ENCODE peak calls at places on chromosome 14, in four cellular contexts. One of them, this sample, is unnamed.
A peak's percentile ranks its signal among the peaks of the same experiment; 100 is the strongest.

GRCh38 chr14:91380610-91381371 is 36.8 kb downstream of the CCDC88C start:
- DNase-seq in DND-41: peak; percentile 47
- DNase-seq in left ventricle myocardium inferior: peak; percentile 36
- DNase-seq in hepatocyte: peak; percentile 36
- DNase-seq in this sample: peak; percentile 44

GRCh38 chr14:69464829-69465228 is 19.7 kb upstream of the PLEKHD1 start:
- DNase-seq in DND-41: no peak
- DNase-seq in left ventricle myocardium inferior: no peak
- DNase-seq in hepatocyte: no peak
- DNase-seq in this sample: no peak

GRCh38 chr14:102939329-102939728 is 16.9 kb downstream of the AMN start:
- DNase-seq in hepatocyte: no peak
- DNase-seq in DND-41: no peak
- DNase-seq in left ventricle myocardium inferior: no peak
- DNase-seq in this sample: peak; percentile 52

GRCh38 chr14:74302160-74302628 is 540 bp downstream of the ABCD4 start:
- DNase-seq in DND-41: peak; percentile 43
- DNase-seq in left ventricle myocardium inferior: no peak
- DNase-seq in hepatocyte: peak; percentile 63
- DNase-seq in this sample: no peak

GRCh38 chr14:39948235-39948634 is 516.0 kb upstream of the FBXO33 start:
- DNase-seq in DND-41: no peak
- DNase-seq in left ventricle myocardium inferior: no peak
- DNase-seq in hepatocyte: no peak
- DNase-seq in this sample: no peak

GRCh38 chr14:59997496-59997895 is 77.6 kb downstream of the LRRC9 start:
- DNase-seq in left ventricle myocardium inferior: no peak
- DNase-seq in hepatocyte: no peak
- DNase-seq in DND-41: no peak
- DNase-seq in this sample: no peak

GRCh38 chr14:77014004-77014604 is 14.4 kb downstream of the IRF2BPL start:
- DNase-seq in hepatocyte: peak; percentile 75
- DNase-seq in left ventricle myocardium inferior: peak; percentile 75
- DNase-seq in DND-41: no peak
- DNase-seq in this sample: no peak

GRCh38 chr14:21268612-21269251 is 510 bp downstream of the HNRNPC start:
- DNase-seq in hepatocyte: peak; percentile 87
- DNase-seq in DND-41: peak; percentile 54
- DNase-seq in left ventricle myocardium inferior: no peak
- DNase-seq in this sample: no peak

GRCh38 chr14:102183922-102184677 is 44.4 kb downstream of the WDR20 start:
- DNase-seq in DND-41: no peak
- DNase-seq in left ventricle myocardium inferior: no peak
- DNase-seq in hepatocyte: no peak
- DNase-seq in this sample: no peak

GRCh38 chr14:92287987-92288386 is 35.0 kb upstream of the SLC24A4 start:
- DNase-seq in hepatocyte: no peak
- DNase-seq in DND-41: no peak
- DNase-seq in left ventricle myocardium inferior: no peak
- DNase-seq in this sample: no peak

GRCh38 chr14:68979722-68980552 is 835 bp upstream of the ACTN1 start:
- DNase-seq in left ventricle myocardium inferior: peak; percentile 50
- DNase-seq in DND-41: peak; percentile 16
- DNase-seq in hepatocyte: peak; percentile 65
- DNase-seq in this sample: peak; percentile 73

GRCh38 chr14:23160924-23161522 is 22.4 kb downstream of the SLC7A8 start:
- DNase-seq in hepatocyte: peak; percentile 84
- DNase-seq in DND-41: no peak
- DNase-seq in left ventricle myocardium inferior: no peak
- DNase-seq in this sample: peak; percentile 72

GRCh38 chr14:55336161-55336560 is 64.9 kb downstream of the FBXO34 start:
- DNase-seq in hepatocyte: no peak
- DNase-seq in DND-41: no peak
- DNase-seq in left ventricle myocardium inferior: no peak
- DNase-seq in this sample: no peak

GRCh38 chr14:77276959-77277358 is 6.0 kb upstream of the NGB start:
- DNase-seq in DND-41: no peak
- DNase-seq in hepatocyte: no peak
- DNase-seq in left ventricle myocardium inferior: no peak
- DNase-seq in this sample: no peak

GRCh38 chr14:98498019-98498885 is 773.7 kb downstream of the BCL11B start:
- DNase-seq in hepatocyte: no peak
- DNase-seq in DND-41: no peak
- DNase-seq in left ventricle myocardium inferior: no peak
- DNase-seq in this sample: no peak

GRCh38 chr14:75452900-75453816 is 25.3 kb downstream of the JDP2 start:
- DNase-seq in left ventricle myocardium inferior: peak; percentile 64
- DNase-seq in hepatocyte: peak; percentile 83
- DNase-seq in DND-41: no peak
- DNase-seq in this sample: peak; percentile 71
- TF ChIP-seq CTCF in left ventricle myocardium inferior: no peak
- TF ChIP-seq CTCF in hepatocyte: no peak
- TF ChIP-seq CTCF in DND-41: no peak
- TF ChIP-seq CTCF in this sample: no peak

DNA sequence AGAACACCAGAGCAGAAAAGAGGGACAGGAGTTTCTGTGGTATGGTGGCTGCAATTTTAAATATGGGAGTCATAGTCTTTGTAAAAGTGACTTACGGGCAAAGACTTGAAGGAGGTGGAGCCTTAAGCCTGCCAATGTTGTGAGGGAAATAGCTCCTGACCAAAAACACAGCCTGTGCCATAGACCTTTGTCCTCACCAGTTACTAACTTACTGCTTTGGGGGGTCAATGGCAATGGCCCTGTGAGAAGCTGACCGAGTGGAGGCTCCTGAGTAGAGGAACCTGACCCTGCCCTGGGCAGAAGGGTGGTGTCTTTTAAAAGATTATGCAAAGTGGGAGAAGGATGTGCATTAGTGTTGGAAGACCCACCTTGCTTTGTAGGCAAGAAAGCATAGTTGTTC is 3.8 kb downstream of the MTHFD1 start:
- DNase-seq in DND-41: no peak
- DNase-seq in left ventricle myocardium inferior: no peak
- DNase-seq in hepatocyte: no peak
- DNase-seq in this sample: no peak
- H3K4me3 ChIP-seq in DND-41: no peak overlapping the region
- H3K4me3 ChIP-seq in left ventricle myocardium inferior: no peak overlapping the region
- H3K4me3 ChIP-seq in hepatocyte: no peak overlapping the region
- H3K4me3 ChIP-seq in this sample: no peak overlapping the region

DNA sequence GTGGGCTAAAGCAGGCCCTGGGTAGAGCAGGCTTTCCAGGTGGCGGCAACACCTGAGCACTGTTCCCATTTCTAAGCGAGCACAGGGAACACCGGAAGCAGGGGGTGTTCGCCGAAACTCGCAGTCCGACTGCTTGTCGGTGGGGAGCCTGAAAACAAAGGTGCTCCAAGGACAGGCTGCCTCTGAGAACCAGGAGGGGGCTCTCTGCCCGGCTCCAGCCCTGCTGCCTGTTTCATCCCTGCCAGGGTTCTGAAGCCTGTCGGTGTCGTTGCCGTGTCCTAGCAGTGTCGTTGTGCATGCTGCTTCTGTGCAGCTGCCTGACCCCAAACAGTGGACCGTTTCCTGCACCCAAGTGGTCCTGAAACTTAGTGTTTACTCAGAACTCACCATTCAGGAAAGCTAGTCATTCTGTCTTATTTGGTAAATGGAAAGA is 21.8 kb downstream of the CCNK start:
- DNase-seq in DND-41: no peak
- DNase-seq in hepatocyte: no peak
- DNase-seq in left ventricle myocardium inferior: no peak
- DNase-seq in this sample: no peak
- TF ChIP-seq CTCF in DND-41: no peak
- TF ChIP-seq CTCF in hepatocyte: no peak
- TF ChIP-seq CTCF in left ventricle myocardium inferior: no peak
- TF ChIP-seq CTCF in this sample: no peak

GRCh38 chr14:94578712-94579111 is 2.5 kb upstream of the SERPINA5 start:
- DNase-seq in DND-41: no peak
- DNase-seq in left ventricle myocardium inferior: no peak
- DNase-seq in hepatocyte: no peak
- DNase-seq in this sample: no peak

GRCh38 chr14:94582851-94583250 is 1.6 kb downstream of the SERPINA5 start:
- DNase-seq in left ventricle myocardium inferior: no peak
- DNase-seq in DND-41: no peak
- DNase-seq in hepatocyte: no peak
- DNase-seq in this sample: no peak

GRCh38 chr14:94583557-94583956 is 2.3 kb downstream of the SERPINA5 start:
- DNase-seq in DND-41: no peak
- DNase-seq in left ventricle myocardium inferior: no peak
- DNase-seq in hepatocyte: no peak
- DNase-seq in this sample: no peak

GRCh38 chr14:94582199-94582750 is 1.0 kb downstream of the SERPINA5 start:
- DNase-seq in hepatocyte: no peak
- DNase-seq in left ventricle myocardium inferior: no peak
- DNase-seq in DND-41: no peak
- DNase-seq in this sample: no peak

GRCh38 chr14:94581127-94581999 is at the start of gene SERPINA5:
- DNase-seq in DND-41: no peak
- DNase-seq in left ventricle myocardium inferior: peak; percentile 55
- DNase-seq in hepatocyte: peak; percentile 70
- DNase-seq in this sample: no peak
- H3K4me3 ChIP-seq in DND-41: no peak within 1 kb of the TSS
- H3K4me3 ChIP-seq in left ventricle myocardium inferior: peak within 1 kb of the TSS; percentile 9
- H3K4me3 ChIP-seq in hepatocyte: no peak within 1 kb of the TSS
- H3K4me3 ChIP-seq in this sample: no peak within 1 kb of the TSS

GRCh38 chr14:85131523-85131922 is 398.4 kb upstream of the FLRT2 start:
- DNase-seq in DND-41: no peak
- DNase-seq in left ventricle myocardium inferior: no peak
- DNase-seq in hepatocyte: peak; percentile 54
- DNase-seq in this sample: no peak
- TF ChIP-seq CTCF in DND-41: no peak
- TF ChIP-seq CTCF in left ventricle myocardium inferior: peak; percentile 14
- TF ChIP-seq CTCF in hepatocyte: peak; percentile 43
- TF ChIP-seq CTCF in this sample: no peak

DNA sequence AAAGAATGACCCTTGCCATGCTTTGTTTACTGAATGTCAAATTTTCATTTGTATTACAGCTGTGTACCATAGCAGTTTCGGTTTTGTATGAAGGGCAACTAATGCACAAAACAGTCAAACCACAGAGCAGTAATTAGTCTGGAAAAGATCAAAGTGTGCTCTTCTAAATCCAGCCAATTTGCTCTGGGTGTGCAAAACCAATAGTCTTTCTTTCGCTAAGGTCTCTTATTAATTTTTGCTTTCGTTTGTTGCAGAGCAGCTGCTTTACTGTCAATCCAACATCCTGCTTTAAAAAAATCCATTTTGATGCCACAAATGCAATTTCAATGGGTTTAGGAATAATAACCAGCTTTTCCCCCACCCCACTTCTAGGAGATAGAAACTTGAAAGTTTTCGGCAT is 114.2 kb downstream of the BRMS1L start:
- DNase-seq in left ventricle myocardium inferior: no peak
- DNase-seq in DND-41: peak; percentile 43
- DNase-seq in hepatocyte: no peak
- DNase-seq in this sample: no peak
- H3K4me3 ChIP-seq in left ventricle myocardium inferior: no peak overlapping the region
- H3K4me3 ChIP-seq in DND-41: peak overlapping the region; percentile 15
- H3K4me3 ChIP-seq in hepatocyte: no peak overlapping the region
- H3K4me3 ChIP-seq in this sample: peak overlapping the region; percentile 24